ENCODE peak calls at places on chromosome 21, in five cellular contexts. One of them, this sample, is unnamed.

GRCh38 chr21:35779690-35780570 is 280.4 kb downstream of the SETD4 start:
- DNase-seq in cardiac fibroblast: peak
- DNase-seq in naive thymus-derived CD8-positive, alpha-beta T cell: no peak
- DNase-seq in AG08395: peak
- DNase-seq in T-helper 9 cell: no peak
- DNase-seq in this sample: peak

GRCh38 chr21:46307625-46308024 is 16.0 kb downstream of the C21orf58 start:
- DNase-seq in naive thymus-derived CD8-positive, alpha-beta T cell: no peak
- DNase-seq in cardiac fibroblast: no peak
- DNase-seq in AG08395: peak
- DNase-seq in T-helper 9 cell: no peak
- DNase-seq in this sample: peak

GRCh38 chr21:36571556-36571955 is 91.6 kb upstream of the CLDN14 start:
- DNase-seq in cardiac fibroblast: no peak
- DNase-seq in naive thymus-derived CD8-positive, alpha-beta T cell: no peak
- DNase-seq in T-helper 9 cell: no peak
- DNase-seq in AG08395: no peak
- DNase-seq in this sample: no peak

GRCh38 chr21:15121655-15122120 is 56.9 kb upstream of the NRIP1 start:
- DNase-seq in AG08395: no peak
- DNase-seq in cardiac fibroblast: peak
- DNase-seq in naive thymus-derived CD8-positive, alpha-beta T cell: no peak
- DNase-seq in T-helper 9 cell: no peak
- DNase-seq in this sample: peak

GRCh38 chr21:23861908-23862504 is 1745.3 kb downstream of the MRPL39 start:
- DNase-seq in T-helper 9 cell: no peak
- DNase-seq in cardiac fibroblast: no peak
- DNase-seq in AG08395: no peak
- DNase-seq in naive thymus-derived CD8-positive, alpha-beta T cell: no peak
- DNase-seq in this sample: no peak

GRCh38 chr21:15431053-15431452 is 298.7 kb upstream of the USP25 start:
- DNase-seq in T-helper 9 cell: no peak
- DNase-seq in naive thymus-derived CD8-positive, alpha-beta T cell: no peak
- DNase-seq in cardiac fibroblast: no peak
- DNase-seq in AG08395: no peak
- DNase-seq in this sample: no peak

GRCh38 chr21:33208534-33208933 is 21.2 kb upstream of the IFNAR2 start:
- DNase-seq in T-helper 9 cell: no peak
- DNase-seq in naive thymus-derived CD8-positive, alpha-beta T cell: no peak
- DNase-seq in cardiac fibroblast: no peak
- DNase-seq in AG08395: no peak
- DNase-seq in this sample: peak

GRCh38 chr21:37437376-37438080 is 71.0 kb downstream of the DYRK1A start:
- DNase-seq in cardiac fibroblast: no peak
- DNase-seq in T-helper 9 cell: no peak
- DNase-seq in naive thymus-derived CD8-positive, alpha-beta T cell: no peak
- DNase-seq in AG08395: no peak
- DNase-seq in this sample: peak

GRCh38 chr21:41755258-41755933 is 11.5 kb downstream of the RIPK4 start:
- DNase-seq in cardiac fibroblast: no peak
- DNase-seq in T-helper 9 cell: no peak
- DNase-seq in naive thymus-derived CD8-positive, alpha-beta T cell: no peak
- DNase-seq in AG08395: no peak
- DNase-seq in this sample: no peak

GRCh38 chr21:33350676-33351075 is 25.9 kb downstream of the IFNAR1 start:
- DNase-seq in AG08395: no peak
- DNase-seq in T-helper 9 cell: no peak
- DNase-seq in cardiac fibroblast: no peak
- DNase-seq in naive thymus-derived CD8-positive, alpha-beta T cell: peak
- DNase-seq in this sample: no peak

GRCh38 chr21:35324372-35325220 is 275.5 kb upstream of the RUNX1 start:
- DNase-seq in cardiac fibroblast: peak
- DNase-seq in T-helper 9 cell: no peak
- DNase-seq in AG08395: peak
- DNase-seq in naive thymus-derived CD8-positive, alpha-beta T cell: no peak
- DNase-seq in this sample: peak

GRCh38 chr21:33273044-33273443 is 6.9 kb downstream of the IL10RB start:
- DNase-seq in naive thymus-derived CD8-positive, alpha-beta T cell: no peak
- DNase-seq in cardiac fibroblast: peak
- DNase-seq in AG08395: no peak
- DNase-seq in T-helper 9 cell: no peak
- DNase-seq in this sample: peak

GRCh38 chr21:36976228-36976627 is 9.8 kb upstream of the HLCS start:
- DNase-seq in T-helper 9 cell: no peak
- DNase-seq in naive thymus-derived CD8-positive, alpha-beta T cell: no peak
- DNase-seq in cardiac fibroblast: no peak
- DNase-seq in AG08395: no peak
- DNase-seq in this sample: no peak

GRCh38 chr21:39518845-39519205 is 67.1 kb downstream of the SH3BGR start:
- DNase-seq in T-helper 9 cell: no peak
- DNase-seq in AG08395: no peak
- DNase-seq in naive thymus-derived CD8-positive, alpha-beta T cell: no peak
- DNase-seq in cardiac fibroblast: no peak
- DNase-seq in this sample: peak

GRCh38 chr21:44920694-44921604 is at the start of gene ITGB2:
- DNase-seq in AG08395: no peak
- DNase-seq in naive thymus-derived CD8-positive, alpha-beta T cell: peak
- DNase-seq in T-helper 9 cell: peak
- DNase-seq in cardiac fibroblast: no peak
- DNase-seq in this sample: no peak

GRCh38 chr21:45517249-45518065 is 24.8 kb downstream of the SLC19A1 start:
- DNase-seq in T-helper 9 cell: no peak
- DNase-seq in AG08395: no peak
- DNase-seq in cardiac fibroblast: peak
- DNase-seq in naive thymus-derived CD8-positive, alpha-beta T cell: no peak
- DNase-seq in this sample: peak

GRCh38 chr21:46081862-46082637 is 15.9 kb upstream of the COL6A2 start:
- DNase-seq in cardiac fibroblast: no peak
- DNase-seq in naive thymus-derived CD8-positive, alpha-beta T cell: no peak
- DNase-seq in T-helper 9 cell: no peak
- DNase-seq in AG08395: no peak
- DNase-seq in this sample: no peak

GRCh38 chr21:34815831-34816700 is 147.3 kb downstream of the CLIC6 start:
- DNase-seq in T-helper 9 cell: no peak
- DNase-seq in AG08395: no peak
- DNase-seq in naive thymus-derived CD8-positive, alpha-beta T cell: no peak
- DNase-seq in cardiac fibroblast: no peak
- DNase-seq in this sample: no peak

GRCh38 chr21:46610018-46610701 is 5.3 kb upstream of the S100B start:
- DNase-seq in T-helper 9 cell: no peak
- DNase-seq in naive thymus-derived CD8-positive, alpha-beta T cell: no peak
- DNase-seq in cardiac fibroblast: no peak
- DNase-seq in AG08395: no peak
- DNase-seq in this sample: no peak

GRCh38 chr21:46124083-46124925 is 26.4 kb downstream of the COL6A2 start:
- DNase-seq in AG08395: no peak
- DNase-seq in T-helper 9 cell: no peak
- DNase-seq in cardiac fibroblast: no peak
- DNase-seq in naive thymus-derived CD8-positive, alpha-beta T cell: no peak
- DNase-seq in this sample: no peak

GRCh38 chr21:36479415-36480402 is at the start of gene CLDN14:
- DNase-seq in T-helper 9 cell: no peak
- DNase-seq in AG08395: peak
- DNase-seq in naive thymus-derived CD8-positive, alpha-beta T cell: no peak
- DNase-seq in cardiac fibroblast: no peak
- DNase-seq in this sample: no peak

GRCh38 chr21:35026617-35027557 is 22.2 kb downstream of the RUNX1 start:
- DNase-seq in cardiac fibroblast: peak
- DNase-seq in naive thymus-derived CD8-positive, alpha-beta T cell: peak
- DNase-seq in AG08395: peak
- DNase-seq in T-helper 9 cell: peak
- DNase-seq in this sample: peak

GRCh38 chr21:28132713-28133112 is 860.0 kb downstream of the LTN1 start:
- DNase-seq in AG08395: no peak
- DNase-seq in T-helper 9 cell: no peak
- DNase-seq in naive thymus-derived CD8-positive, alpha-beta T cell: no peak
- DNase-seq in cardiac fibroblast: peak
- DNase-seq in this sample: no peak

GRCh38 chr21:25997788-25998611 is 172.6 kb downstream of the APP start:
- DNase-seq in cardiac fibroblast: no peak
- DNase-seq in AG08395: no peak
- DNase-seq in T-helper 9 cell: no peak
- DNase-seq in naive thymus-derived CD8-positive, alpha-beta T cell: no peak
- DNase-seq in this sample: no peak

GRCh38 chr21:14120091-14120734 is 90.5 kb downstream of the LIPI start:
- DNase-seq in cardiac fibroblast: no peak
- DNase-seq in naive thymus-derived CD8-positive, alpha-beta T cell: no peak
- DNase-seq in AG08395: peak
- DNase-seq in T-helper 9 cell: no peak
- DNase-seq in this sample: peak

GRCh38 chr21:39712976-39713375 is 32.0 kb upstream of the IGSF5 start:
- DNase-seq in naive thymus-derived CD8-positive, alpha-beta T cell: no peak
- DNase-seq in T-helper 9 cell: no peak
- DNase-seq in AG08395: no peak
- DNase-seq in cardiac fibroblast: no peak
- DNase-seq in this sample: no peak

This sample was measured in amniotic epithelial cell.